ENCODE peak calls at places on chromosome 5, in four cellular contexts. One of them, this sample, is unnamed.

GRCh38 chr5:83011990-83012389 is 65.2 kb downstream of the TMEM167A start:
- DNase-seq in NCI-H1092 treated with DMSO at 0.1 percent for 48 hours: no peak
- DNase-seq in fibroblast of mammary gland: no peak
- DNase-seq in CD8-positive, alpha-beta T cell: no peak
- DNase-seq in this sample: no peak

GRCh38 chr5:77180167-77181081 is 30.1 kb upstream of the PDE8B start:
- DNase-seq in NCI-H1092 treated with DMSO at 0.1 percent for 48 hours: peak
- DNase-seq in CD8-positive, alpha-beta T cell: no peak
- DNase-seq in fibroblast of mammary gland: no peak
- DNase-seq in this sample: no peak

GRCh38 chr5:43295202-43295601 is 18.0 kb downstream of the HMGCS1 start:
- DNase-seq in NCI-H1092 treated with DMSO at 0.1 percent for 48 hours: no peak
- DNase-seq in CD8-positive, alpha-beta T cell: no peak
- DNase-seq in fibroblast of mammary gland: no peak
- DNase-seq in this sample: no peak

GRCh38 chr5:170483701-170484458 is 19.9 kb upstream of the KCNIP1 start:
- DNase-seq in fibroblast of mammary gland: peak
- DNase-seq in CD8-positive, alpha-beta T cell: no peak
- DNase-seq in NCI-H1092 treated with DMSO at 0.1 percent for 48 hours: no peak
- DNase-seq in this sample: no peak

GRCh38 chr5:177600458-177601018 is 606 bp downstream of the B4GALT7 start:
- DNase-seq in fibroblast of mammary gland: peak
- DNase-seq in NCI-H1092 treated with DMSO at 0.1 percent for 48 hours: no peak
- DNase-seq in CD8-positive, alpha-beta T cell: no peak
- DNase-seq in this sample: peak

GRCh38 chr5:136749016-136749415 is 383.7 kb upstream of the TRPC7 start:
- DNase-seq in fibroblast of mammary gland: no peak
- DNase-seq in NCI-H1092 treated with DMSO at 0.1 percent for 48 hours: no peak
- DNase-seq in CD8-positive, alpha-beta T cell: no peak
- DNase-seq in this sample: no peak

GRCh38 chr5:57493034-57493433 is 10.4 kb upstream of the ACTBL2 start:
- DNase-seq in CD8-positive, alpha-beta T cell: no peak
- DNase-seq in NCI-H1092 treated with DMSO at 0.1 percent for 48 hours: no peak
- DNase-seq in fibroblast of mammary gland: no peak
- DNase-seq in this sample: no peak

GRCh38 chr5:122228728-122229392 is 83.2 kb upstream of the SNCAIP start:
- DNase-seq in CD8-positive, alpha-beta T cell: no peak
- DNase-seq in NCI-H1092 treated with DMSO at 0.1 percent for 48 hours: no peak
- DNase-seq in fibroblast of mammary gland: no peak
- DNase-seq in this sample: no peak

GRCh38 chr5:174282391-174282790 is 236.9 kb downstream of the NSG2 start:
- DNase-seq in fibroblast of mammary gland: no peak
- DNase-seq in NCI-H1092 treated with DMSO at 0.1 percent for 48 hours: no peak
- DNase-seq in CD8-positive, alpha-beta T cell: no peak
- DNase-seq in this sample: no peak

GRCh38 chr5:14189680-14190079 is 46.5 kb downstream of the TRIO start:
- DNase-seq in fibroblast of mammary gland: no peak
- DNase-seq in CD8-positive, alpha-beta T cell: no peak
- DNase-seq in NCI-H1092 treated with DMSO at 0.1 percent for 48 hours: no peak
- DNase-seq in this sample: no peak

GRCh38 chr5:13250450-13251291 is 693.8 kb downstream of the DNAH5 start:
- DNase-seq in NCI-H1092 treated with DMSO at 0.1 percent for 48 hours: no peak
- DNase-seq in CD8-positive, alpha-beta T cell: no peak
- DNase-seq in fibroblast of mammary gland: no peak
- DNase-seq in this sample: no peak

GRCh38 chr5:149439899-149440655 is 61.0 kb upstream of the IL17B start:
- DNase-seq in CD8-positive, alpha-beta T cell: no peak
- DNase-seq in fibroblast of mammary gland: peak
- DNase-seq in NCI-H1092 treated with DMSO at 0.1 percent for 48 hours: no peak
- DNase-seq in this sample: no peak

GRCh38 chr5:73264626-73265025 is 91.6 kb downstream of the TMEM174 start:
- DNase-seq in fibroblast of mammary gland: no peak
- DNase-seq in NCI-H1092 treated with DMSO at 0.1 percent for 48 hours: no peak
- DNase-seq in CD8-positive, alpha-beta T cell: no peak
- DNase-seq in this sample: no peak

GRCh38 chr5:120388016-120388781 is 75.9 kb upstream of the PRR16 start:
- DNase-seq in CD8-positive, alpha-beta T cell: no peak
- DNase-seq in NCI-H1092 treated with DMSO at 0.1 percent for 48 hours: no peak
- DNase-seq in fibroblast of mammary gland: peak
- DNase-seq in this sample: no peak

GRCh38 chr5:88613051-88613450 is 269.9 kb downstream of the MEF2C start:
- DNase-seq in fibroblast of mammary gland: no peak
- DNase-seq in NCI-H1092 treated with DMSO at 0.1 percent for 48 hours: no peak
- DNase-seq in CD8-positive, alpha-beta T cell: no peak
- DNase-seq in this sample: no peak